ENCODE peak calls at places on chromosomes 11 and 22, in five cellular contexts. C is IMR-90, I is SK-MEL-5, X is body of pancreas, K is B cell. J is an unnamed sample.

GRCh38 chr11:123188508-123189165 is 6.4 kb downstream of the CLMP start:
- DNase-seq in C (peak; percentile 99), I (peak; percentile 79), K (no peak), X (no peak), J (no peak)

GRCh38 chr22:30270841-30271240 is 4.2 kb upstream of the OSM start:
- DNase-seq in C (peak; percentile 81), I (no peak), K (no peak), X (no peak), J (no peak)

GRCh38 chr22:46542011-46542985 is 4.9 kb upstream of the CELSR1 start:
- DNase-seq in X (peak; percentile 72), I (peak; percentile 89), K (peak; percentile 95), C (peak; percentile 50), J (peak; percentile 77)

GRCh38 chr11:62610814-62611704 is 1.5 kb downstream of the EML3 start:
- DNase-seq in K (no peak), X (no peak), I (no peak), C (no peak), J (no peak)

GRCh38 chr11:68927280-68928107 is 23.8 kb downstream of the IGHMBP2 start:
- DNase-seq in I (no peak), X (no peak), K (no peak), C (peak; percentile 36), J (no peak)

GRCh38 chr22:28795071-28795693 is 5.2 kb downstream of the XBP1 start:
- DNase-seq in C (no peak), X (no peak), K (no peak), I (no peak), J (no peak)

GRCh38 chr11:65536412-65537295 is 11.8 kb downstream of the SCYL1 start:
- DNase-seq in C (no peak), I (no peak), K (no peak), X (no peak), J (no peak)

GRCh38 chr22:35150163-35151107 is 84.5 kb downstream of the ISX start:
- DNase-seq in K (peak; percentile 21), X (peak; percentile 61), I (peak; percentile 77), C (peak; percentile 42), J (peak; percentile 46)

GRCh38 chr11:64558869-64559268 is 32.2 kb upstream of the SLC22A12 start:
- DNase-seq in C (no peak), I (no peak), K (no peak), X (no peak), J (no peak)

GRCh38 chr11:74135516-74135840 is 35.3 kb downstream of the C2CD3 start:
- DNase-seq in C (no peak), I (no peak), X (no peak), K (no peak), J (no peak)

GRCh38 chr11:1564535-1565172 is 7.4 kb downstream of the DUSP8 start:
- DNase-seq in C (peak; percentile 94), K (peak; percentile 66), X (peak; percentile 82), I (no peak), J (no peak)

GRCh38 chr11:111911563-111912401 is at the start of gene CRYAB:
- DNase-seq in C (peak; percentile 82), I (peak; percentile 49), K (no peak), X (peak; percentile 63), J (no peak)

GRCh38 chr11:69430566-69430965 is 50.9 kb upstream of the LINC01488 start:
- DNase-seq in X (no peak), C (peak; percentile 30), K (no peak), I (no peak), J (no peak)

GRCh38 chr22:37639070-37639760 is at the start of gene SH3BP1:
- DNase-seq in I (peak; percentile 60), K (peak; percentile 84), C (no peak), X (peak; percentile 51), J (peak; percentile 46)

GRCh38 chr11:129458756-129459535 is 83.3 kb downstream of the BARX2 start:
- DNase-seq in I (no peak), X (no peak), C (no peak), K (no peak), J (no peak)